ENCODE peak calls at places on chromosomes 16 and 17, in nine cellular contexts. F, H, A, M, Y, P, U, S and W are unnamed samples.

GRCh38 chr17:30600830-30601494 is 123.8 kb downstream of the GOSR1 start:
- DNase-seq in F (peak), H (no peak), A (no peak), P (no peak), Y (no peak), S (no peak), U (peak), M (peak), W (peak)

GRCh38 chr17:57889892-57890856 is 40.3 kb upstream of the MRPS23 start:
- DNase-seq in F (peak), M (peak), Y (no peak), H (peak), A (peak), S (no peak), P (no peak), U (no peak), W (no peak)

GRCh38 chr17:2309338-2310143 is 5.8 kb downstream of the SRR start:
- DNase-seq in M (no peak), P (no peak), F (peak), A (no peak), S (no peak), U (no peak), H (no peak), Y (no peak), W (no peak)

GRCh38 chr17:74502866-74503265 is 28.4 kb downstream of the CD300LB start:
- DNase-seq in Y (no peak), H (no peak), A (no peak), F (no peak), P (no peak), U (no peak), S (no peak), M (no peak), W (no peak)

GRCh38 chr17:17204041-17204591 is 2.0 kb downstream of the PLD6 start:
- DNase-seq in P (no peak), U (no peak), M (no peak), S (peak), A (no peak), Y (no peak), F (no peak), H (peak), W (no peak)

GRCh38 chr16:78648517-78648916 is 549.1 kb downstream of the WWOX start:
- DNase-seq in U (no peak), M (peak), H (no peak), S (no peak), Y (no peak), F (peak), P (no peak), A (no peak), W (no peak)

GRCh38 chr17:45170976-45171337 is 9.3 kb downstream of the HEXIM2 start:
- DNase-seq in S (peak), H (peak), Y (no peak), U (no peak), P (no peak), F (peak), A (no peak), M (peak), W (no peak)

GRCh38 chr16:13012591-13012990 is 111.2 kb downstream of the SHISA9 start:
- DNase-seq in F (peak), H (no peak), U (no peak), P (no peak), S (no peak), M (no peak), A (no peak), Y (no peak), W (no peak)

GRCh38 chr17:75672011-75672410 is 4.9 kb downstream of the SAP30BP start:
- DNase-seq in S (no peak), A (no peak), F (no peak), M (no peak), Y (no peak), U (no peak), H (no peak), P (no peak), W (no peak)

GRCh38 chr16:57801098-57801855 is 1.0 kb downstream of the KIFC3 start:
- DNase-seq in H (peak), S (no peak), A (no peak), Y (no peak), U (no peak), M (peak), P (no peak), F (peak), W (no peak)

GRCh38 chr17:42562845-42563509 is 1.0 kb downstream of the COASY start:
- DNase-seq in M (no peak), H (peak), Y (no peak), S (no peak), P (no peak), F (no peak), U (no peak), A (no peak), W (no peak)

GRCh38 chr17:17994271-17994670 is 21.6 kb downstream of the DRC3 start:
- DNase-seq in Y (no peak), U (no peak), H (no peak), M (no peak), S (no peak), F (peak), A (no peak), P (peak), W (no peak)

GRCh38 chr17:57756941-57757340 is 11.8 kb upstream of the CCDC182 start:
- DNase-seq in P (no peak), F (peak), A (no peak), H (no peak), M (no peak), Y (no peak), U (no peak), S (no peak), W (no peak)

GRCh38 chr17:55709984-55710383 is 12.7 kb downstream of the TMEM100 start:
- DNase-seq in S (no peak), M (no peak), H (peak), A (no peak), P (no peak), Y (no peak), U (no peak), F (no peak), W (no peak)

GRCh38 chr17:80892900-80893603 is 98.6 kb upstream of the CHMP6 start:
- DNase-seq in Y (peak), H (peak), U (peak), M (no peak), A (no peak), F (no peak), S (no peak), P (no peak), W (no peak)

GRCh38 chr16:10834766-10835165 is 16.2 kb upstream of the TVP23A start:
- DNase-seq in Y (no peak), F (no peak), M (no peak), H (no peak), P (no peak), S (no peak), A (no peak), U (no peak), W (no peak)

GRCh38 chr16:49821156-49821555 is 34.8 kb downstream of the ZNF423 start:
- DNase-seq in U (no peak), Y (no peak), H (no peak), F (no peak), P (no peak), S (no peak), A (no peak), M (no peak), W (no peak)

GRCh38 chr17:42067371-42068180 is 17.2 kb upstream of the C17orf113 start:
- DNase-seq in Y (peak), F (peak), A (no peak), P (peak), M (peak), U (peak), H (peak), S (peak), W (peak)

GRCh38 chr16:1309888-1310831 is 724 bp downstream of the UBE2I start:
- DNase-seq in A (no peak), F (no peak), S (no peak), U (peak), H (peak), M (peak), P (peak), Y (no peak), W (no peak)

GRCh38 chr16:11550651-11551498 is 35.8 kb downstream of the LITAF start:
- DNase-seq in Y (no peak), U (no peak), F (no peak), A (no peak), M (no peak), H (no peak), P (no peak), S (no peak), W (no peak)

GRCh38 chr17:47726796-47727703 is 6.0 kb upstream of the TBX21 start:
- DNase-seq in P (no peak), S (no peak), A (no peak), U (no peak), M (no peak), Y (no peak), H (no peak), F (peak), W (no peak)